ENCODE peak calls at places on chromosomes 6 and 20, in eight cellular contexts. One of them, this sample, is unnamed.

GRCh38 chr6:56017198-56017597 is 141.8 kb upstream of the BMP5 start:
- DNase-seq in choroid plexus epithelial cell: no peak
- DNase-seq in progenitor cell of endocrine pancreas: no peak
- DNase-seq in astrocyte: no peak
- DNase-seq in AG10803: no peak
- DNase-seq in astrocyte of the spinal cord: no peak
- DNase-seq in heart left ventricle: no peak
- DNase-seq in neural progenitor cell: no peak
- DNase-seq in this sample: no peak

GRCh38 chr6:45724511-45724910 is 291.1 kb downstream of the CLIC5 start:
- DNase-seq in choroid plexus epithelial cell: peak
- DNase-seq in progenitor cell of endocrine pancreas: no peak
- DNase-seq in astrocyte: peak
- DNase-seq in AG10803: peak
- DNase-seq in astrocyte of the spinal cord: peak
- DNase-seq in heart left ventricle: no peak
- DNase-seq in neural progenitor cell: no peak
- DNase-seq in this sample: peak

GRCh38 chr6:20021795-20022194 is 184.6 kb downstream of the ID4 start:
- DNase-seq in choroid plexus epithelial cell: no peak
- DNase-seq in progenitor cell of endocrine pancreas: no peak
- DNase-seq in astrocyte: no peak
- DNase-seq in AG10803: no peak
- DNase-seq in astrocyte of the spinal cord: no peak
- DNase-seq in heart left ventricle: no peak
- DNase-seq in neural progenitor cell: no peak
- DNase-seq in this sample: no peak

GRCh38 chr6:71602385-71602949 is 283.9 kb upstream of the RIMS1 start:
- DNase-seq in choroid plexus epithelial cell: no peak
- DNase-seq in progenitor cell of endocrine pancreas: no peak
- DNase-seq in astrocyte: peak
- DNase-seq in AG10803: peak
- DNase-seq in astrocyte of the spinal cord: peak
- DNase-seq in heart left ventricle: no peak
- DNase-seq in neural progenitor cell: no peak
- DNase-seq in this sample: no peak

GRCh38 chr20:52096117-52096516 is 95.5 kb downstream of the ZFP64 start:
- DNase-seq in choroid plexus epithelial cell: no peak
- DNase-seq in progenitor cell of endocrine pancreas: no peak
- DNase-seq in astrocyte: no peak
- DNase-seq in AG10803: no peak
- DNase-seq in astrocyte of the spinal cord: no peak
- DNase-seq in heart left ventricle: no peak
- DNase-seq in neural progenitor cell: no peak
- DNase-seq in this sample: no peak

GRCh38 chr6:15588966-15589634 is 73.7 kb downstream of the DTNBP1 start:
- DNase-seq in choroid plexus epithelial cell: peak
- DNase-seq in progenitor cell of endocrine pancreas: no peak
- DNase-seq in astrocyte: peak
- DNase-seq in AG10803: peak
- DNase-seq in astrocyte of the spinal cord: peak
- DNase-seq in heart left ventricle: no peak
- DNase-seq in neural progenitor cell: no peak
- DNase-seq in this sample: peak

GRCh38 chr20:11153819-11154218 is 480.0 kb upstream of the JAG1 start:
- DNase-seq in choroid plexus epithelial cell: peak
- DNase-seq in progenitor cell of endocrine pancreas: no peak
- DNase-seq in astrocyte: peak
- DNase-seq in AG10803: peak
- DNase-seq in astrocyte of the spinal cord: peak
- DNase-seq in heart left ventricle: no peak
- DNase-seq in neural progenitor cell: no peak
- DNase-seq in this sample: no peak

GRCh38 chr6:139533573-139534471 is 159.4 kb upstream of the CITED2 start:
- DNase-seq in choroid plexus epithelial cell: peak
- DNase-seq in progenitor cell of endocrine pancreas: no peak
- DNase-seq in astrocyte: peak
- DNase-seq in AG10803: peak
- DNase-seq in astrocyte of the spinal cord: peak
- DNase-seq in heart left ventricle: no peak
- DNase-seq in neural progenitor cell: no peak
- DNase-seq in this sample: peak

GRCh38 chr20:5356921-5357320 is 40.2 kb upstream of the PROKR2 start:
- DNase-seq in choroid plexus epithelial cell: no peak
- DNase-seq in progenitor cell of endocrine pancreas: no peak
- DNase-seq in astrocyte: no peak
- DNase-seq in AG10803: no peak
- DNase-seq in astrocyte of the spinal cord: no peak
- DNase-seq in heart left ventricle: no peak
- DNase-seq in neural progenitor cell: no peak
- DNase-seq in this sample: no peak

GRCh38 chr6:83467620-83468036 is 36.8 kb upstream of the ME1 start:
- DNase-seq in choroid plexus epithelial cell: no peak
- DNase-seq in progenitor cell of endocrine pancreas: no peak
- DNase-seq in astrocyte: no peak
- DNase-seq in AG10803: no peak
- DNase-seq in astrocyte of the spinal cord: no peak
- DNase-seq in heart left ventricle: peak
- DNase-seq in neural progenitor cell: no peak
- DNase-seq in this sample: no peak

GRCh38 chr6:17908831-17909230 is 78.6 kb downstream of the KIF13A start:
- DNase-seq in choroid plexus epithelial cell: no peak
- DNase-seq in progenitor cell of endocrine pancreas: no peak
- DNase-seq in astrocyte: no peak
- DNase-seq in AG10803: peak
- DNase-seq in astrocyte of the spinal cord: no peak
- DNase-seq in heart left ventricle: no peak
- DNase-seq in neural progenitor cell: no peak
- DNase-seq in this sample: no peak

GRCh38 chr6:72553531-72554202 is 68.2 kb upstream of the KCNQ5 start:
- DNase-seq in choroid plexus epithelial cell: peak
- DNase-seq in progenitor cell of endocrine pancreas: no peak
- DNase-seq in astrocyte: peak
- DNase-seq in AG10803: peak
- DNase-seq in astrocyte of the spinal cord: peak
- DNase-seq in heart left ventricle: no peak
- DNase-seq in neural progenitor cell: no peak
- DNase-seq in this sample: peak

GRCh38 chr6:33761922-33762629 is 15.4 kb upstream of the IP6K3 start:
- DNase-seq in choroid plexus epithelial cell: no peak
- DNase-seq in progenitor cell of endocrine pancreas: peak
- DNase-seq in astrocyte: no peak
- DNase-seq in AG10803: peak
- DNase-seq in astrocyte of the spinal cord: no peak
- DNase-seq in heart left ventricle: peak
- DNase-seq in neural progenitor cell: peak
- DNase-seq in this sample: no peak

GRCh38 chr6:97074785-97075184 is 150.3 kb downstream of the KLHL32 start:
- DNase-seq in choroid plexus epithelial cell: no peak
- DNase-seq in progenitor cell of endocrine pancreas: no peak
- DNase-seq in astrocyte: no peak
- DNase-seq in AG10803: no peak
- DNase-seq in astrocyte of the spinal cord: no peak
- DNase-seq in heart left ventricle: no peak
- DNase-seq in neural progenitor cell: no peak
- DNase-seq in this sample: no peak

GRCh38 chr6:14601490-14601889 is 483.9 kb downstream of the CD83 start:
- DNase-seq in choroid plexus epithelial cell: no peak
- DNase-seq in progenitor cell of endocrine pancreas: no peak
- DNase-seq in astrocyte: no peak
- DNase-seq in AG10803: no peak
- DNase-seq in astrocyte of the spinal cord: no peak
- DNase-seq in heart left ventricle: no peak
- DNase-seq in neural progenitor cell: no peak
- DNase-seq in this sample: no peak

DNA sequence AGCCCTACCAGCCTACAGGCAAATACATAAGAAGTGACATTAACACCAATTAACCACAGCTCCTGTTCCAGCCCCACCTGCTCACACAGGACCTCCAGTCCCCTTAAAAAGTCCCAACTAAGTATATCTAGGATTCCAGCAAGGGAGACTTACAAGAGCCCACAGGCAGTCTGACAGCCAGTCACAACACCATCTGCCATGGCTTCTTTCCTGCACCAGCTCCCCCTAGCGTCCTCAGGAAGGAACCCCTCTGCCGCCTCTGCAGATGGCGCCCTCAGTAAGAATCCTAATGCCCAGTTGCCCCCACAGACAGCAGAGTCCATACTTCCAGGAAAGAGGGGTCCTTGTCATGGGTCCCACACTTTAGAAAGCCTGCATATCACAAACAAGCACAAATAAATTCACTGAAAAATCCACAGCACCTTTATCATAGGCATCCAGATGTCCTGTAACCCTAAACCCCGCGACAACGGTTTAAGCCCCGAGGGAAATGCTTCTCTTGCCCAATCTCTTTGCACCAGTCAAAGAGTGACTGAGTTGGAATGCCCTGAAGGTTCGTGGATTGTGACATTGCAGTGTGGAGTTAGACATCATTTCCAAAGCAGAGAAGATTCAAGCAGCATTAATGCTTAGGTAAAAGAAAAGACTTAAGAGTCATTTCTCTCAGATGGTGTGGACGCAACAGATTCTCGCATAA is 121.9 kb downstream of the HIVEP2 start:
- DNase-seq in choroid plexus epithelial cell: no peak
- DNase-seq in progenitor cell of endocrine pancreas: no peak
- DNase-seq in astrocyte: no peak
- DNase-seq in AG10803: no peak
- DNase-seq in astrocyte of the spinal cord: no peak
- DNase-seq in heart left ventricle: no peak
- DNase-seq in neural progenitor cell: peak
- DNase-seq in this sample: no peak
- TF ChIP-seq CTCF in choroid plexus epithelial cell: peak
- TF ChIP-seq CTCF in progenitor cell of endocrine pancreas: peak
- TF ChIP-seq CTCF in astrocyte: no peak
- TF ChIP-seq CTCF in AG10803: peak
- TF ChIP-seq CTCF in astrocyte of the spinal cord: peak
- TF ChIP-seq CTCF in heart left ventricle: peak
- TF ChIP-seq CTCF in neural progenitor cell: peak
- TF ChIP-seq CTCF in this sample: peak

DNA sequence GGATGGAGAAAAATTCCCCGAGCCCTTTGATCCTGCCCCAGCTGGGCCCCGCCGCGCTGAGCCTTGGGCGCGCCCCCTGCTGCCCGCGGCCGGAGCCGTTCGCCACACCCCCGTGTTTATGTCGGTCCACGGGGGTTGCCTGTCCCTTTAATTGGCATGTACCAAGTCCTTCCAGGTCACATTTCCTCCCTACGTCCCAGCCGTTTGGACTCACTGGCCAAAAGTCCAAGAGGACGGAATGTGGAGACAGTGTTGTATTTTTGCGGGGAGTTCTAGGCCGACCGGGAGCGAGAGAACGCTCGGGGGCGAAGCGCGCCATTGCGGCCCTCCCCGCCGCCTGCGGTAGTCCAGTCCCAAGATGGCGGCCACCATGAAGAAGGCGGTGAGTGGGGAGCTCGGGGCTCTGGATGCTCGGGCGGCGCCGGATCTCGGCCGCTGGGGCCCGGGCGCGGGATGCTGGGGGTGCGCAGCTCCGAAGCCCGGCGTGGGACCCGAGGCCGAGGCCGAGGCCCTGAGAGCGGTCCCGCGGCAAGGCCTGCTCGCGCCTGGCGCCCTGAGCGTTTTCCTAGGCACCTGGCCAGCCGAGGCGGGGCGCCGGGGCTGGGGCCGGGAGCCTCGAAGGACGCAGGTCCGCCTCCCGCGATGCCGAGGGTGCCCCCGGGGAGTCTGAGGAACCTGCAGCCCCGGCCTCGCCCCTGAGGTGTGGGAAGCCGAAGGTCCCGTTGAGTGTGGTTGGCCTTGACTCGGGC is at the start of gene PFDN4:
- DNase-seq in choroid plexus epithelial cell: peak
- DNase-seq in progenitor cell of endocrine pancreas: peak
- DNase-seq in astrocyte: peak
- DNase-seq in AG10803: peak
- DNase-seq in astrocyte of the spinal cord: peak
- DNase-seq in heart left ventricle: peak
- DNase-seq in neural progenitor cell: peak
- DNase-seq in this sample: peak
- TF ChIP-seq CTCF in choroid plexus epithelial cell: peak
- TF ChIP-seq CTCF in progenitor cell of endocrine pancreas: peak
- TF ChIP-seq CTCF in astrocyte: peak
- TF ChIP-seq CTCF in AG10803: peak
- TF ChIP-seq CTCF in astrocyte of the spinal cord: peak
- TF ChIP-seq CTCF in heart left ventricle: peak
- TF ChIP-seq CTCF in neural progenitor cell: peak
- TF ChIP-seq CTCF in this sample: peak

GRCh38 chr6:8499540-8499939 is 64.2 kb upstream of the SLC35B3 start:
- DNase-seq in choroid plexus epithelial cell: peak
- DNase-seq in progenitor cell of endocrine pancreas: no peak
- DNase-seq in astrocyte: no peak
- DNase-seq in AG10803: no peak
- DNase-seq in astrocyte of the spinal cord: no peak
- DNase-seq in heart left ventricle: no peak
- DNase-seq in neural progenitor cell: peak
- DNase-seq in this sample: no peak
- TF ChIP-seq CTCF in choroid plexus epithelial cell: peak
- TF ChIP-seq CTCF in progenitor cell of endocrine pancreas: peak
- TF ChIP-seq CTCF in astrocyte: peak
- TF ChIP-seq CTCF in AG10803: peak
- TF ChIP-seq CTCF in astrocyte of the spinal cord: peak
- TF ChIP-seq CTCF in heart left ventricle: peak
- TF ChIP-seq CTCF in neural progenitor cell: peak
- TF ChIP-seq CTCF in this sample: peak

GRCh38 chr20:61919675-61920365 is 145.9 kb downstream of the TAF4 start:
- DNase-seq in choroid plexus epithelial cell: no peak
- DNase-seq in progenitor cell of endocrine pancreas: no peak
- DNase-seq in astrocyte: no peak
- DNase-seq in AG10803: no peak
- DNase-seq in astrocyte of the spinal cord: no peak
- DNase-seq in heart left ventricle: no peak
- DNase-seq in neural progenitor cell: no peak
- DNase-seq in this sample: no peak

GRCh38 chr20:61916318-61916891 is 149.3 kb downstream of the TAF4 start:
- DNase-seq in choroid plexus epithelial cell: no peak
- DNase-seq in progenitor cell of endocrine pancreas: no peak
- DNase-seq in astrocyte: no peak
- DNase-seq in AG10803: no peak
- DNase-seq in astrocyte of the spinal cord: no peak
- DNase-seq in heart left ventricle: no peak
- DNase-seq in neural progenitor cell: no peak
- DNase-seq in this sample: no peak

GRCh38 chr20:61917459-61917858 is 148.2 kb downstream of the TAF4 start:
- DNase-seq in choroid plexus epithelial cell: no peak
- DNase-seq in progenitor cell of endocrine pancreas: no peak
- DNase-seq in astrocyte: no peak
- DNase-seq in AG10803: no peak
- DNase-seq in astrocyte of the spinal cord: no peak
- DNase-seq in heart left ventricle: no peak
- DNase-seq in neural progenitor cell: no peak
- DNase-seq in this sample: no peak

GRCh38 chr20:61919239-61919638 is 146.4 kb downstream of the TAF4 start:
- DNase-seq in choroid plexus epithelial cell: no peak
- DNase-seq in progenitor cell of endocrine pancreas: no peak
- DNase-seq in astrocyte: no peak
- DNase-seq in AG10803: no peak
- DNase-seq in astrocyte of the spinal cord: no peak
- DNase-seq in heart left ventricle: no peak
- DNase-seq in neural progenitor cell: no peak
- DNase-seq in this sample: no peak

DNA sequence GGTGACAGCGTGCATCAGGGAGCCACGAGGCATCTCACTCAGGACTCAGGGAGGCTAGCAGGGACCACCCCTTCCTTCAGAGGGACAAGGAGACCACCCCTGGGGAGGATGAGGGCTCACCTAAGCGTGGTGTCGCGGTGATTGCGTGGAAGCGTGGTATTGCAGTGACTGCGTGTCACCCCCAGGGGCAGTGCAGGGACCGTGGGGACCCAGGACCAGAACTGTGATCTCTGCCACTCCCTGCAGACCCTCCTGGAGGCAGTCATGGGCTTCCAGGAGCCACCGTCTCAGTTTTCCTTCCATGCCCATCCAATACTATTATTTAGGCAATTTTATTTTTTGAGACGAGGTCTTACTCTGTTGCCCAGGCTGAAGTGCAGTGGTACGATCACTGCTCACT is 147.1 kb downstream of the TAF4 start:
- DNase-seq in choroid plexus epithelial cell: no peak
- DNase-seq in progenitor cell of endocrine pancreas: no peak
- DNase-seq in astrocyte: no peak
- DNase-seq in AG10803: no peak
- DNase-seq in astrocyte of the spinal cord: no peak
- DNase-seq in heart left ventricle: no peak
- DNase-seq in neural progenitor cell: peak
- DNase-seq in this sample: no peak
- TF ChIP-seq CTCF in choroid plexus epithelial cell: no peak
- TF ChIP-seq CTCF in progenitor cell of endocrine pancreas: no peak
- TF ChIP-seq CTCF in astrocyte: no peak
- TF ChIP-seq CTCF in AG10803: no peak
- TF ChIP-seq CTCF in astrocyte of the spinal cord: no peak
- TF ChIP-seq CTCF in heart left ventricle: no peak
- TF ChIP-seq CTCF in neural progenitor cell: peak
- TF ChIP-seq CTCF in this sample: no peak